ENCODE peak calls at places on chromosomes 1 and 21, in ten cellular contexts. One of them, this sample, is unnamed. For H3K27me3, the result is how much of the 10 kb centered on the place peaks cover.

GRCh38 chr1:34128186-34128889 is 36.7 kb downstream of the CSMD2 start:
- DNase-seq in tibial nerve: no peak
- DNase-seq in adrenal gland: no peak
- DNase-seq in dorsolateral prefrontal cortex: no peak
- DNase-seq in endodermal cell: peak
- DNase-seq in IMR-90: no peak
- DNase-seq in mammary epithelial cell: no peak
- DNase-seq in CD4-positive, alpha-beta memory T cell: no peak
- DNase-seq in uterus: no peak
- DNase-seq in body of pancreas: no peak
- DNase-seq in this sample: no peak

GRCh38 chr1:182143825-182144661 is 82.5 kb upstream of the ZNF648 start:
- DNase-seq in tibial nerve: peak
- DNase-seq in adrenal gland: peak
- DNase-seq in dorsolateral prefrontal cortex: peak
- DNase-seq in endodermal cell: peak
- DNase-seq in IMR-90: peak
- DNase-seq in mammary epithelial cell: peak
- DNase-seq in CD4-positive, alpha-beta memory T cell: no peak
- DNase-seq in uterus: peak
- DNase-seq in body of pancreas: peak
- DNase-seq in this sample: peak

GRCh38 chr1:77282866-77283539 is 1.2 kb downstream of the AK5 start:
- DNase-seq in tibial nerve: no peak
- DNase-seq in adrenal gland: no peak
- DNase-seq in dorsolateral prefrontal cortex: peak
- DNase-seq in endodermal cell: peak
- DNase-seq in IMR-90: peak
- DNase-seq in mammary epithelial cell: no peak
- DNase-seq in CD4-positive, alpha-beta memory T cell: peak
- DNase-seq in uterus: no peak
- DNase-seq in body of pancreas: no peak
- DNase-seq in this sample: no peak

GRCh38 chr1:13935336-13935735 is 235.3 kb downstream of the PRDM2 start:
- DNase-seq in tibial nerve: no peak
- DNase-seq in adrenal gland: no peak
- DNase-seq in dorsolateral prefrontal cortex: no peak
- DNase-seq in endodermal cell: no peak
- DNase-seq in IMR-90: no peak
- DNase-seq in mammary epithelial cell: no peak
- DNase-seq in CD4-positive, alpha-beta memory T cell: no peak
- DNase-seq in uterus: no peak
- DNase-seq in body of pancreas: no peak
- DNase-seq in this sample: no peak

GRCh38 chr1:180345148-180345547 is 115.1 kb downstream of the LHX4 start:
- DNase-seq in tibial nerve: no peak
- DNase-seq in adrenal gland: no peak
- DNase-seq in dorsolateral prefrontal cortex: no peak
- DNase-seq in endodermal cell: no peak
- DNase-seq in IMR-90: no peak
- DNase-seq in mammary epithelial cell: no peak
- DNase-seq in CD4-positive, alpha-beta memory T cell: no peak
- DNase-seq in uterus: no peak
- DNase-seq in body of pancreas: no peak
- DNase-seq in this sample: no peak

GRCh38 chr1:9539829-9540550 is 725 bp downstream of the SLC25A33 start:
- DNase-seq in tibial nerve: peak
- DNase-seq in adrenal gland: peak
- DNase-seq in dorsolateral prefrontal cortex: peak
- DNase-seq in endodermal cell: peak
- DNase-seq in IMR-90: peak
- DNase-seq in mammary epithelial cell: peak
- DNase-seq in CD4-positive, alpha-beta memory T cell: no peak
- DNase-seq in uterus: peak
- DNase-seq in body of pancreas: peak
- DNase-seq in this sample: peak

GRCh38 chr1:19720174-19720573 is 55.5 kb downstream of the HTR6 start:
- DNase-seq in tibial nerve: no peak
- DNase-seq in adrenal gland: no peak
- DNase-seq in dorsolateral prefrontal cortex: no peak
- DNase-seq in endodermal cell: no peak
- DNase-seq in IMR-90: no peak
- DNase-seq in mammary epithelial cell: no peak
- DNase-seq in CD4-positive, alpha-beta memory T cell: no peak
- DNase-seq in uterus: no peak
- DNase-seq in body of pancreas: no peak
- DNase-seq in this sample: no peak

GRCh38 chr1:93716974-93717373 is 35.3 kb upstream of the BCAR3 start:
- DNase-seq in tibial nerve: no peak
- DNase-seq in adrenal gland: no peak
- DNase-seq in dorsolateral prefrontal cortex: no peak
- DNase-seq in endodermal cell: peak
- DNase-seq in IMR-90: peak
- DNase-seq in mammary epithelial cell: peak
- DNase-seq in CD4-positive, alpha-beta memory T cell: no peak
- DNase-seq in uterus: no peak
- DNase-seq in body of pancreas: no peak
- DNase-seq in this sample: no peak

GRCh38 chr1:56484695-56485094 is 94.7 kb downstream of the PLPP3 start:
- DNase-seq in tibial nerve: no peak
- DNase-seq in adrenal gland: no peak
- DNase-seq in dorsolateral prefrontal cortex: no peak
- DNase-seq in endodermal cell: no peak
- DNase-seq in IMR-90: no peak
- DNase-seq in mammary epithelial cell: peak
- DNase-seq in CD4-positive, alpha-beta memory T cell: no peak
- DNase-seq in uterus: no peak
- DNase-seq in body of pancreas: no peak
- DNase-seq in this sample: no peak

GRCh38 chr21:44834951-44835646 is 17.2 kb upstream of the SUMO3 start:
- DNase-seq in tibial nerve: no peak
- DNase-seq in adrenal gland: no peak
- DNase-seq in dorsolateral prefrontal cortex: peak
- DNase-seq in endodermal cell: no peak
- DNase-seq in IMR-90: no peak
- DNase-seq in mammary epithelial cell: no peak
- DNase-seq in CD4-positive, alpha-beta memory T cell: no peak
- DNase-seq in uterus: no peak
- DNase-seq in body of pancreas: no peak
- DNase-seq in this sample: no peak

DNA sequence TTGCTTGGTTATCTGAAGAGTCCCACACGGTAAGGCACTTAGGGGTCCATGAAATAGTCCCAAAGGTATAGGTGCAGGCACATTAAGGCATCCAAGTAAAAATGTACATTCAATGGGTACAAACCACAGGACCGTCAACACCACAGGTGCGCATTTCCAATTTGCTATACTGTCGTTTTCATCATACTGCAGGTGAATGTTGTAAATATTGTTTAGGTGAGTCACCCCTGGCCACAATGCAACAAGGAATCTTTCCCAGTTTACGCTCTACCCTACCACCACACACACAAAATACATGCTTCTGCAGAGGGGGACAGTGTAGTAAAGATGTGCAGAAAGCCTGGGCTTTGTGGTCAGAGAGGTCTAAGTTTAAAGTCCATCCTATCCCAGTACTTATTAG is 13.7 kb downstream of the CADM3 start:
- DNase-seq in tibial nerve: no peak
- DNase-seq in adrenal gland: no peak
- DNase-seq in dorsolateral prefrontal cortex: no peak
- DNase-seq in endodermal cell: no peak
- DNase-seq in IMR-90: no peak
- DNase-seq in mammary epithelial cell: no peak
- DNase-seq in CD4-positive, alpha-beta memory T cell: no peak
- DNase-seq in uterus: no peak
- DNase-seq in body of pancreas: no peak
- DNase-seq in this sample: no peak
- H3K27me3 ChIP-seq in tibial nerve: under half
- H3K27me3 ChIP-seq in adrenal gland: under half
- H3K27me3 ChIP-seq in dorsolateral prefrontal cortex: under half
- H3K27me3 ChIP-seq in endodermal cell: under half
- H3K27me3 ChIP-seq in IMR-90: under half
- H3K27me3 ChIP-seq in mammary epithelial cell: under half
- H3K27me3 ChIP-seq in CD4-positive, alpha-beta memory T cell: under half
- H3K27me3 ChIP-seq in uterus: under half
- H3K27me3 ChIP-seq in body of pancreas: under half
- H3K27me3 ChIP-seq in this sample: under half

GRCh38 chr1:243563732-243564131 is 286.3 kb downstream of the AKT3 start:
- DNase-seq in tibial nerve: no peak
- DNase-seq in adrenal gland: no peak
- DNase-seq in dorsolateral prefrontal cortex: no peak
- DNase-seq in endodermal cell: no peak
- DNase-seq in IMR-90: no peak
- DNase-seq in mammary epithelial cell: no peak
- DNase-seq in CD4-positive, alpha-beta memory T cell: no peak
- DNase-seq in uterus: no peak
- DNase-seq in body of pancreas: no peak
- DNase-seq in this sample: no peak
- H3K4me3 ChIP-seq in tibial nerve: no peak
- H3K4me3 ChIP-seq in adrenal gland: no peak
- H3K4me3 ChIP-seq in dorsolateral prefrontal cortex: no peak
- H3K4me3 ChIP-seq in endodermal cell: no peak
- H3K4me3 ChIP-seq in IMR-90: no peak
- H3K4me3 ChIP-seq in mammary epithelial cell: no peak
- H3K4me3 ChIP-seq in CD4-positive, alpha-beta memory T cell: no peak
- H3K4me3 ChIP-seq in uterus: no peak
- H3K4me3 ChIP-seq in body of pancreas: no peak
- H3K4me3 ChIP-seq in this sample: no peak

DNA sequence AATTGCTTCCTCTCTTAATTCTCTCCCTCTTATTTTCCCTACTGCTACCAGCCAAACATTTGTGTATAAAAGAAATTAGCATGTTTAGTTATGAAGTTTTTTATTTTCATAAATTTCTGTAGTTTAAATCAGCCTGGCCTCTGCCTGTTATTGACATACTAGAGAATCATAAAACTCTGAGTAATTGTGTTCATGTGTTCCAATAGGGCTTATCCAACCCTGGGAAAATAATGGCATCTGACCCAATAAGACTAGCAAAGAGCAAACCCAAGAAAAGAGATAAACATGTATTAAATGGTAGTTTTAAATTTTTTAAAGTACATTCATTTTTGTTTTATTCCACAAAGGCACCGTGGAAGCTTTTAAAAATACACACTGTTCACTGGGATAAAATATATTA is 404.3 kb downstream of the HLX start:
- DNase-seq in tibial nerve: no peak
- DNase-seq in adrenal gland: no peak
- DNase-seq in dorsolateral prefrontal cortex: no peak
- DNase-seq in endodermal cell: no peak
- DNase-seq in IMR-90: no peak
- DNase-seq in mammary epithelial cell: no peak
- DNase-seq in CD4-positive, alpha-beta memory T cell: no peak
- DNase-seq in uterus: no peak
- DNase-seq in body of pancreas: no peak
- DNase-seq in this sample: no peak
- H3K27ac ChIP-seq in tibial nerve: no peak
- H3K27ac ChIP-seq in adrenal gland: no peak
- H3K27ac ChIP-seq in dorsolateral prefrontal cortex: no peak
- H3K27ac ChIP-seq in endodermal cell: peak
- H3K27ac ChIP-seq in IMR-90: no peak
- H3K27ac ChIP-seq in mammary epithelial cell: no peak
- H3K27ac ChIP-seq in CD4-positive, alpha-beta memory T cell: no peak
- H3K27ac ChIP-seq in uterus: no peak
- H3K27ac ChIP-seq in body of pancreas: no peak
- H3K27ac ChIP-seq in this sample: no peak

GRCh38 chr1:169618367-169618766 is 11.6 kb downstream of the SELP start:
- DNase-seq in tibial nerve: no peak
- DNase-seq in adrenal gland: no peak
- DNase-seq in dorsolateral prefrontal cortex: no peak
- DNase-seq in endodermal cell: no peak
- DNase-seq in IMR-90: no peak
- DNase-seq in mammary epithelial cell: no peak
- DNase-seq in CD4-positive, alpha-beta memory T cell: no peak
- DNase-seq in uterus: no peak
- DNase-seq in body of pancreas: no peak
- DNase-seq in this sample: no peak

GRCh38 chr1:169610858-169611257 is 19.1 kb downstream of the SELP start:
- DNase-seq in tibial nerve: no peak
- DNase-seq in adrenal gland: no peak
- DNase-seq in dorsolateral prefrontal cortex: no peak
- DNase-seq in endodermal cell: no peak
- DNase-seq in IMR-90: no peak
- DNase-seq in mammary epithelial cell: no peak
- DNase-seq in CD4-positive, alpha-beta memory T cell: no peak
- DNase-seq in uterus: no peak
- DNase-seq in body of pancreas: no peak
- DNase-seq in this sample: no peak

GRCh38 chr1:169620565-169620964 is 9.4 kb downstream of the SELP start:
- DNase-seq in tibial nerve: no peak
- DNase-seq in adrenal gland: no peak
- DNase-seq in dorsolateral prefrontal cortex: no peak
- DNase-seq in endodermal cell: no peak
- DNase-seq in IMR-90: no peak
- DNase-seq in mammary epithelial cell: no peak
- DNase-seq in CD4-positive, alpha-beta memory T cell: no peak
- DNase-seq in uterus: no peak
- DNase-seq in body of pancreas: no peak
- DNase-seq in this sample: no peak

GRCh38 chr1:169610110-169610509 is 19.8 kb downstream of the SELP start:
- DNase-seq in tibial nerve: no peak
- DNase-seq in adrenal gland: peak
- DNase-seq in dorsolateral prefrontal cortex: no peak
- DNase-seq in endodermal cell: no peak
- DNase-seq in IMR-90: no peak
- DNase-seq in mammary epithelial cell: no peak
- DNase-seq in CD4-positive, alpha-beta memory T cell: no peak
- DNase-seq in uterus: no peak
- DNase-seq in body of pancreas: no peak
- DNase-seq in this sample: no peak

GRCh38 chr1:169615803-169616202 is 14.1 kb downstream of the SELP start:
- DNase-seq in tibial nerve: no peak
- DNase-seq in adrenal gland: no peak
- DNase-seq in dorsolateral prefrontal cortex: no peak
- DNase-seq in endodermal cell: no peak
- DNase-seq in IMR-90: no peak
- DNase-seq in mammary epithelial cell: no peak
- DNase-seq in CD4-positive, alpha-beta memory T cell: no peak
- DNase-seq in uterus: no peak
- DNase-seq in body of pancreas: no peak
- DNase-seq in this sample: no peak
- H3K27me3 ChIP-seq in tibial nerve: under half
- H3K27me3 ChIP-seq in adrenal gland: under half
- H3K27me3 ChIP-seq in dorsolateral prefrontal cortex: under half
- H3K27me3 ChIP-seq in endodermal cell: under half
- H3K27me3 ChIP-seq in IMR-90: under half
- H3K27me3 ChIP-seq in mammary epithelial cell: under half
- H3K27me3 ChIP-seq in CD4-positive, alpha-beta memory T cell: under half
- H3K27me3 ChIP-seq in uterus: under half
- H3K27me3 ChIP-seq in body of pancreas: under half
- H3K27me3 ChIP-seq in this sample: under half